ENCODE peak calls at places on chromosomes 5 and 9, in ten cellular contexts. W, K, D, X, B, E, C, S, Q and T are unnamed samples.

GRCh38 chr5:95284512-95285405 is at the start of gene MCTP1:
- DNase-seq in B (no peak), Q (peak), C (peak), K (no peak), E (peak), D (peak), S (peak), W (no peak), X (peak), T (peak)

GRCh38 chr5:150077060-150077459 is 9.3 kb downstream of the CSF1R start:
- DNase-seq in D (no peak), W (no peak), X (no peak), E (no peak), K (no peak), B (no peak), C (no peak), S (no peak), Q (no peak), T (no peak)

GRCh38 chr9:128882677-128883590 is 1.0 kb downstream of the LRRC8A start:
- DNase-seq in K (no peak), Q (no peak), C (no peak), B (no peak), W (no peak), X (peak), D (no peak), S (no peak), E (peak), T (no peak)

GRCh38 chr5:1488882-1489680 is 34.7 kb downstream of the LPCAT1 start:
- DNase-seq in S (peak), Q (no peak), E (no peak), W (no peak), X (no peak), D (peak), B (no peak), K (peak), C (peak), T (no peak)

GRCh38 chr5:158718738-158719505 is 380.8 kb downstream of the EBF1 start:
- DNase-seq in K (no peak), E (no peak), W (no peak), B (no peak), C (no peak), S (peak), Q (no peak), D (no peak), X (no peak), T (no peak)

GRCh38 chr5:13567819-13568218 is 376.7 kb downstream of the DNAH5 start:
- DNase-seq in C (peak), Q (peak), D (peak), W (no peak), X (peak), E (no peak), K (peak), B (no peak), S (peak), T (peak)

GRCh38 chr9:86298873-86299272 is 16.5 kb upstream of the ISCA1 start:
- DNase-seq in W (no peak), E (no peak), S (no peak), C (no peak), D (no peak), B (no peak), Q (no peak), K (no peak), X (no peak), T (no peak)

GRCh38 chr9:127158995-127159801 is 36.8 kb upstream of the ANGPTL2 start:
- DNase-seq in D (peak), X (peak), E (no peak), S (peak), C (peak), Q (peak), B (no peak), W (no peak), K (peak), T (peak)